ENCODE peak calls at places on chromosomes 5 and 9, in five cellular contexts. N is H1, S is IMR-90, C is mesenchymal stem cell, J is neuronal stem cell. X is an unnamed sample. For H3K4me1, the result is how much of the 10 kb centered on the place peaks cover.

GRCh38 chr9:38130724-38131123 is 61.7 kb upstream of the SHB start:
- DNase-seq in S (no peak), C (no peak), J (no peak), N (no peak), X (no peak)

GRCh38 chr5:32794086-32794485 is 83.0 kb downstream of the NPR3 start:
- DNase-seq in J (no peak), S (peak), N (no peak), C (peak), X (peak)

GRCh38 chr5:60287174-60287771 is 393.7 kb upstream of the PDE4D start:
- DNase-seq in S (peak), N (peak), J (peak), C (peak), X (peak)

GRCh38 chr5:102792705-102793104 is 37.6 kb downstream of the PAM start:
- DNase-seq in J (no peak), S (no peak), C (no peak), N (no peak), X (no peak)

GRCh38 chr9:95105519-95106287 is 211.8 kb downstream of the FANCC start:
- DNase-seq in C (no peak), N (no peak), S (no peak), J (no peak), X (no peak)

GRCh38 chr5:157180374-157181264 is at the start of gene ITK:
- DNase-seq in S (no peak), C (no peak), N (no peak), J (no peak), X (no peak)

GRCh38 chr9:16869961-16870605 is 387 bp downstream of the BNC2 start:
- DNase-seq in C (no peak), S (peak), J (no peak), N (no peak), X (peak)

GRCh38 chr9:112367465-112367864 is 12.4 kb upstream of the HSDL2 start:
- DNase-seq in N (no peak), C (no peak), S (no peak), J (no peak), X (no peak)

GRCh38 chr5:138574744-138575193 is 432 bp downstream of the HSPA9 start:
- DNase-seq in J (no peak), C (no peak), S (peak), N (no peak), X (no peak)

GRCh38 chr5:82169892-82170291 is 108.3 kb downstream of the RPS23 start:
- DNase-seq in J (no peak), S (no peak), C (no peak), N (no peak), X (no peak)

GRCh38 chr5:74502479-74502950 is 138.0 kb downstream of the ENC1 start:
- DNase-seq in C (no peak), S (no peak), N (no peak), J (no peak), X (no peak)

GRCh38 chr9:122116040-122116439 is 22.9 kb upstream of the TTLL11 start:
- DNase-seq in C (no peak), J (no peak), N (no peak), S (no peak), X (no peak)

GRCh38 chr5:172407861-172408260 is 46.5 kb downstream of the SH3PXD2B start:
- DNase-seq in N (no peak), S (peak), C (no peak), J (no peak), X (no peak)

GRCh38 chr9:12775373-12775962 is 648 bp downstream of the LURAP1L start:
- DNase-seq in N (no peak), S (no peak), C (peak), J (peak), X (peak)

GRCh38 chr9:104775574-104775936 is 11.6 kb downstream of the NIPSNAP3B start:
- DNase-seq in S (no peak), N (no peak), C (no peak), J (no peak), X (no peak)
- H3K4me1 ChIP-seq in S (under half), N (under half), C (under half), J (under half), X (under half)

DNA sequence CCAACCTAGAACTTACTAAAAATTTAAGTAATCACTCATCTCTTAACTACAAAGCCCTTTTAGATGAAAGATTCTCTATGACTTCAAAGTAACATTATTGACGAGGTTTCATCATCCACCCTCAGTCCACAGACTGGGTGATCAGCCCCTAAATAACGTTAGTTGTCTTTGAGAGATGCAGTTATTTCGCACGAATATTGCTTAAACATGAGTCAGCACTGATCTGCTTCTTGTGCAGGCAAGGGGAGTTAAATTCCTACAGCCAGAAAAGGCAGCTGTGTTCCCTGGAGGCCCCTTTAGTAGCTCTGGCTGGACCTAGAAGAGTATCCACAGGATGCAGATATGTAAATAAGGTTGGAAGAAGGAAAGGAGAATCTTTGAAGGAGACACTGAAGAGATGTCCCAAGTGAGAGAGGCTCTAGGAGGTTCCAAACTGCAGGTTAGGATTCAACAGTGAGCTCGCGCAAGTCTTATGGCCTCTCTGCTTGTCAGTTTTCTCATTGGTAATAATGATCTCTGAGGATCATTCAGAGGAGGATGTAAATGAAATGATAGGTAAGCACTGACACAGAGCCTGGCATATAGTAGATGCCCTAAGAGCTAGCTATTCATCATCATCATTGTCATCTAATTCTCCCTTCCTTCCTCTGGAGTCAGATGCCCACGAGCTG is 122.2 kb upstream of the MAN2A1 start:
- DNase-seq in S (peak), C (peak), N (no peak), J (no peak), X (no peak)
- H4K8ac ChIP-seq in S (no peak), C (no peak), N (no peak), J (no peak), X (no peak)

DNA sequence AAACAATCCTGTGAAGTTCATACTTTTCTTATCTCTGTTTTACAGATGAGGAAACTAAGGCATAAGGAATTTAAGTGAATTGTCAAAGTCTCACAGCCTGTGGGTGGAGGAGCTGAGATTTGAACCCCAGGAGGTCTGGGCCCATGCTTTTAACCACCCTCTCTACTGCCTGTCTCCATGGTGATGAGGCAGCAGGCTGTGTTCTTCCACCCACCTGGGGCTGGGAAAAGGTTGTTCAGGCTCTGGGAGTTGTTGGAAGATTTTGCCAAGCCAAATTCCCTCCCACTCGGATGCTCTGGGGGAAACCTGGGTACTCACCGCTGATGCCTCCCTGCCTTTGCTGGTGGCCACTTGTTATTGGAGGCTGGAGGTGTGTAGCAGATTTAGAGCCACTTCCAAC is 18.3 kb upstream of the SYNPO start:
- DNase-seq in N (no peak), C (no peak), S (peak), J (no peak), X (no peak)
- H3K4me1 ChIP-seq in N (under half), C (under half), S (half or more), J (under half), X (under half)

GRCh38 chr9:76415731-76416130 is 21.5 kb upstream of the RFK start:
- DNase-seq in S (no peak), J (no peak), C (no peak), N (no peak), X (no peak)
- H4K8ac ChIP-seq in S (no peak), J (no peak), C (no peak), N (no peak), X (no peak)

DNA sequence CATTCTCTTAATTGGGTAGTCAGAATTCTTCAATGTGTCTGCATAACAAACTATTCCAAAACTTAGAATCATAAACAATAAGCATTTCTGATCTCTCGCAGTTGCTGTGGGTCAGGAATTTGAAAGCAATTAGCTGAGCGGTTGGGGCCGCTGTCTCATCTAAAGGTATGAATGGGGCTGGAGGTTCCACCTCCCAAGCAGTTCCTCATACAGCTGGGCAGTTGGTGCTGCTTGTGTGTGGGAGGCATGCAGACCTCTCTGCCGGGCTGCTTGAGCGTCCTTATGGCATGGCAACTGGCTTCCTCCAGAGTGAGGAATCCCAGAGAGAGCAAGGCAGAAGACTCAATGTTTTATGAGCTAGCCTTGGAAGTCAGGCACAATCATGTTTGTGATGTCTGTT is 30.2 kb upstream of the SEMA4D start:
- DNase-seq in S (no peak), N (no peak), J (no peak), C (no peak), X (no peak)
- H3K4me1 ChIP-seq in S (under half), N (under half), J (under half), C (under half), X (under half)

GRCh38 chr5:43068037-43068436 is 27.9 kb upstream of the ANXA2R start:
- DNase-seq in N (no peak), J (no peak), C (no peak), S (no peak), X (no peak)
- H4K8ac ChIP-seq in N (no peak), J (no peak), C (no peak), S (peak), X (no peak)